ENCODE peak calls at places on chromosomes 4 and X, in four cellular contexts. G is body of pancreas; X is activated CD4-positive, alpha-beta T cell treated with anti-CD3 and anti-CD28 coated beads, Interleukin-2, amount 10 ng/mL, durations not matched to agents 7 days and 5 days; H is mesendoderm. U is an unnamed sample.

GRCh38 chrX:30302957-30303356 is 6.2 kb downstream of the NR0B1 start:
- DNase-seq in G (no peak), X (no peak), H (no peak), U (peak)

GRCh38 chrX:56281789-56282188 is 49.6 kb downstream of the KLF8 start:
- DNase-seq in G (no peak), X (peak), H (peak), U (peak)

GRCh38 chrX:68691102-68691501 is 43.6 kb downstream of the STARD8 start:
- DNase-seq in G (no peak), X (no peak), H (no peak), U (no peak)

GRCh38 chrX:153774576-153775292 is 6.1 kb upstream of the SRPK3 start:
- DNase-seq in G (peak), X (no peak), H (no peak), U (no peak)

GRCh38 chrX:72705111-72705510 is 9.0 kb downstream of the PHKA1 start:
- DNase-seq in G (no peak), X (no peak), H (no peak), U (no peak)

GRCh38 chr4:158816953-158817352 is 48.1 kb downstream of the FNIP2 start:
- DNase-seq in G (no peak), X (no peak), H (no peak), U (no peak)

GRCh38 chr4:89661490-89661889 is 175.5 kb downstream of the SNCA start:
- DNase-seq in G (no peak), X (no peak), H (peak), U (peak)

GRCh38 chrX:11386001-11386523 is 92.8 kb downstream of the AMELX start:
- DNase-seq in G (no peak), X (no peak), H (no peak), U (no peak)

GRCh38 chrX:40300286-40300890 is 202.6 kb upstream of the BCOR start:
- DNase-seq in G (no peak), X (no peak), H (no peak), U (no peak)

GRCh38 chr4:14178421-14178820 is 550.9 kb upstream of the BOD1L1 start:
- DNase-seq in G (no peak), X (peak), H (peak), U (peak)